ENCODE peak calls at places on chromosome 12, in nine cellular contexts. X is uterus, W is gastrocnemius medialis, H is RWPE1, E is SK-N-SH, I is lower lobe of right lung, K is A549, J is tibial artery, D is heart left ventricle. P is an unnamed sample.

GRCh38 chr12:131988054-131988796 is 38.5 kb downstream of the EP400 start:
- DNase-seq in D (no peak), H (no peak), E (no peak), W (no peak), J (no peak), X (no peak), I (no peak), K (no peak), P (no peak)

GRCh38 chr12:77724367-77724957 is 106.2 kb upstream of the NAV3 start:
- DNase-seq in W (no peak), X (no peak), I (no peak), E (no peak), K (peak), J (no peak), H (peak), D (no peak), P (no peak)

GRCh38 chr12:77841467-77842054 is 10.9 kb downstream of the NAV3 start:
- DNase-seq in W (no peak), D (peak), I (no peak), J (no peak), H (peak), K (no peak), X (no peak), E (no peak), P (no peak)

GRCh38 chr12:68483592-68484373 is 126.9 kb upstream of the RAP1B start:
- DNase-seq in H (peak), E (no peak), I (no peak), W (no peak), J (no peak), X (no peak), K (peak), D (no peak), P (no peak)

GRCh38 chr12:97940629-97941028 is 478.0 kb downstream of the RMST start:
- DNase-seq in K (no peak), I (no peak), W (no peak), X (no peak), J (no peak), D (no peak), H (no peak), E (no peak), P (no peak)

GRCh38 chr12:95505039-95505438 is 31.1 kb downstream of the METAP2 start:
- DNase-seq in W (no peak), H (no peak), D (no peak), E (no peak), J (no peak), I (no peak), K (no peak), X (no peak), P (no peak)

GRCh38 chr12:52494518-52494917 is 1.5 kb upstream of the KRT6A start:
- DNase-seq in E (no peak), H (peak), I (peak), X (peak), W (peak), J (peak), K (no peak), D (no peak), P (no peak)

GRCh38 chr12:108768591-108769500 is 37.5 kb upstream of the CORO1C start:
- DNase-seq in X (no peak), K (peak), H (peak), J (no peak), E (peak), I (peak), W (no peak), D (peak), P (no peak)

GRCh38 chr12:6608592-6609311 is 1.6 kb upstream of the CHD4 start:
- DNase-seq in D (no peak), E (no peak), K (peak), X (peak), J (no peak), H (no peak), W (no peak), I (no peak), P (no peak)

GRCh38 chr12:26317942-26318565 is 122.7 kb downstream of the SSPN start:
- DNase-seq in D (no peak), W (no peak), I (no peak), X (no peak), E (no peak), H (peak), J (no peak), K (no peak), P (no peak)

GRCh38 chr12:89762498-89763170 is 54.0 kb upstream of the ATP2B1 start:
- DNase-seq in X (no peak), I (no peak), E (no peak), W (no peak), K (no peak), J (no peak), D (no peak), H (no peak), P (no peak)

GRCh38 chr12:110039085-110039807 is 9.1 kb downstream of the C12orf76 start:
- DNase-seq in W (no peak), E (no peak), K (peak), H (peak), D (no peak), X (no peak), I (no peak), J (no peak), P (peak)

GRCh38 chr12:45010051-45010450 is 40.8 kb downstream of the DBX2 start:
- DNase-seq in H (peak), K (no peak), X (no peak), J (no peak), W (no peak), I (no peak), D (no peak), E (no peak), P (no peak)

GRCh38 chr12:69998011-69998410 is 173.0 kb downstream of the MYRFL start:
- DNase-seq in X (no peak), J (no peak), W (no peak), I (no peak), H (no peak), K (no peak), D (no peak), E (no peak), P (no peak)

GRCh38 chr12:18559242-18559641 is 178.6 kb downstream of the PLCZ1 start:
- DNase-seq in D (no peak), J (no peak), I (no peak), K (no peak), X (no peak), H (no peak), W (no peak), E (no peak), P (no peak)

GRCh38 chr12:30989754-30990153 is 63.2 kb downstream of the TSPAN11 start:
- DNase-seq in K (peak), J (no peak), E (peak), W (no peak), X (no peak), I (no peak), D (peak), H (no peak), P (no peak)

GRCh38 chr12:53612978-53613377 is 13.2 kb downstream of the ATF7 start:
- DNase-seq in I (no peak), K (no peak), E (no peak), W (no peak), X (no peak), J (no peak), H (no peak), D (no peak), P (no peak)

GRCh38 chr12:53616950-53617349 is 9.2 kb downstream of the ATF7 start:
- DNase-seq in K (no peak), E (no peak), I (no peak), D (no peak), J (no peak), W (no peak), X (no peak), H (no peak), P (no peak)

GRCh38 chr12:53613821-53614220 is 12.4 kb downstream of the ATF7 start:
- DNase-seq in D (no peak), H (peak), E (no peak), I (no peak), X (no peak), J (no peak), W (no peak), K (no peak), P (no peak)

GRCh38 chr12:53618340-53618739 is 7.8 kb downstream of the ATF7 start:
- DNase-seq in J (no peak), W (no peak), I (no peak), E (no peak), H (no peak), X (no peak), K (no peak), D (no peak), P (no peak)

GRCh38 chr12:53617700-53618099 is 8.5 kb downstream of the ATF7 start:
- DNase-seq in K (no peak), W (no peak), J (no peak), E (no peak), I (no peak), X (no peak), H (no peak), D (no peak), P (no peak)
- H3K27ac ChIP-seq in K (no peak), W (peak), J (peak), E (peak), I (peak), X (peak), H (no peak), D (peak), P (peak)

GRCh38 chr12:14238224-14238792 is 127.2 kb upstream of the ATF7IP start:
- DNase-seq in W (no peak), H (no peak), X (no peak), K (peak), J (no peak), I (no peak), E (no peak), D (no peak), P (no peak)
- TF ChIP-seq CTCF in W (peak), H (no peak), X (peak), K (peak), J (peak), I (peak), E (peak), D (peak), P (peak)

DNA sequence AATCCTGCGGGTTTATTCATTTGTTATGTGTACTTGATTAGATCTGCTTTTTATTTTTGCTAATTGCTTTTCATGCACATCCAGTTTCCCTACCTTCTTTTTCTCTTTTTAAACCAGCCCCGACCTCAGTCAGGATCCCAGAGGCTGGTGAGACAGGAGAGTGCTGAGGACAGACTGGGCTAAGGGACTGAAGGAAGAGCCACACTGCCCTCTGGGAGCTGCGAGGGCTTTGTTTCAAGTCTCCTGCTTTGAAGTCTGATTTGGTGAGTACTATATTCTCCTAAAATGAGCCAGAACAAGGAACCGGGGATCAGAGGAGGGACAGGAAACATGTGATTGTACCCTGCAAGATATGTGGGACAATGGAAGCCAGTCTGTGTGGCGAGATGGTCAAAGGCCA is 23.9 kb downstream of the PRICKLE1 start:
- DNase-seq in X (no peak), I (no peak), H (no peak), E (no peak), J (no peak), K (no peak), D (no peak), W (no peak), P (no peak)
- H3K27ac ChIP-seq in X (no peak), I (no peak), H (peak), E (no peak), J (no peak), K (no peak), D (no peak), W (no peak), P (no peak)

DNA sequence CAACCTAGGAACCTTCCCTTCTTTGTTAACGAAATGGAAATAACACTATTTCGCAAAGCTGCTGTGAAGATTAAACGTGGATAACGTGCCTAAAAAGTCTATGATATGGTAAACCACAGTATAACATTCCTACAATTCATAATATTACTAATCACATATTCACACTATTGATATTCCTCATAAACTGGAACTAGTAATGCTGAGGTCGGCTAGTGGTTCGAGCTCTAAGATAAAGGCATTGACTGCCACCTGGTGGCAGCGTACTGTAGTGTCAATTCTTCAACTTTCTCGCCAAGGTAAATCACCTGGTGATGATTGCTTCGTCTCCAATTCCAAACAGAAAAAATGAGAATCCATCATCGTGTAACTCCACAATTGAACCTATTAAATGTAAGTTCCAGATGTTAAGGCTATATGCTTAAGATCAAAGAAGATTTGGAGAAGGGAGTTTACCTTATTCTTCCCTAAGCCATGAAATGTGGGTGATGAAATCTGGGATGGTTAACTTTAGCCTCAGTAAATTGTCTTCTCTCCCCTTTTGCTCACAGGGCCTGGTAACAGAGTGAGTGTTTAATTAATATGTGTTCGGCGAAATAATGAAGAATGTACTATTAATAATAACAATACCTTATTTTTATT is 197.5 kb upstream of the TMEM132C start:
- DNase-seq in E (peak), D (no peak), X (no peak), J (no peak), H (peak), K (peak), W (no peak), I (no peak), P (no peak)
- TF ChIP-seq CTCF in E (peak), D (peak), X (no peak), J (peak), H (peak), K (peak), W (no peak), I (peak), P (peak)

DNA sequence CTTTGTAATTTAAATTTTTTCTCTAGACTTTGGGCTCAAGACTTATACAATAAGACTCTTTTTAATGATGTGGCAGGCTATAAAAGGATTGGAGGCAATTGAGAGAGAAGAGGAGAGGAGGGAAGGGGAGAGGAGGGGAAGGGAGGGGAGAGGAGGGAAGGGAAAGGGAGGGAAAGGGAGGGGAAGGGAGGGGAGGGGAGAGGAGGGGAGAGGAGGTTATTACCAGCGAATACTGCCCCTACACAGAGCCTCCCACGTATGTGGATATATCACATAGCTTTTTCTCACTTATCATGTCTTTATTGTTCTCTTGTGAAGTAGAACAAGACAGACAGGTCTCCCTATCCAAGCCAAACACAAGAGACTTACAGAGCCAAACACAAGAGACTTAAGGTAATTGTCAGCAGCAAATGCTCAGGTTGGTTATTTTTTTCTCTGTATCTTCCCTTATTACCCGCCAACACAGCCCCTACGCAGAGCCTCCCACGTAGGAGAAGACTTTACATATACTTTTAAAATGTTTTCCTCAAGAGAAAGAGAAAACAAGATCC is 63.1 kb downstream of the DRAM1 start:
- DNase-seq in E (no peak), K (no peak), W (no peak), I (no peak), D (no peak), X (no peak), J (no peak), H (no peak), P (no peak)
- H3K27ac ChIP-seq in E (no peak), K (no peak), W (peak), I (no peak), D (no peak), X (peak), J (peak), H (no peak), P (no peak)